ENCODE peak calls at places on chromosomes 5 and 9, in eight cellular contexts. J, R, A, E, L, U, W and Y are unnamed samples.

GRCh38 chr5:759111-759741 is 25.3 kb downstream of the ZDHHC11B start:
- DNase-seq in W (no peak), U (peak; percentile 68), L (no peak), E (peak; percentile 15), R (peak; percentile 45), J (peak; percentile 57), A (no peak), Y (peak; percentile 32)

GRCh38 chr5:124918618-124919017 is 172.2 kb upstream of the ZNF608 start:
- DNase-seq in U (no peak), J (no peak), E (no peak), L (no peak), R (no peak), W (no peak), A (no peak), Y (no peak)

GRCh38 chr9:113541019-113541900 is 77.7 kb downstream of the RGS3 start:
- DNase-seq in A (no peak), R (peak; percentile 80), W (no peak), L (peak; percentile 54), E (peak; percentile 50), J (peak; percentile 24), U (peak; percentile 46), Y (peak; percentile 32)

GRCh38 chr9:16344343-16344742 is 526.1 kb downstream of the BNC2 start:
- DNase-seq in W (peak; percentile 52), J (peak; percentile 56), U (no peak), E (peak; percentile 93), A (peak; percentile 69), L (no peak), R (no peak), Y (peak; percentile 95)

GRCh38 chr5:126098330-126099017 is 324.7 kb upstream of the GRAMD2B start:
- DNase-seq in R (no peak), L (no peak), A (no peak), U (no peak), E (peak; percentile 13), W (no peak), J (no peak), Y (peak; percentile 48)

GRCh38 chr5:175729829-175730277 is 72.0 kb downstream of the HRH2 start:
- DNase-seq in R (peak; percentile 98), U (peak; percentile 91), W (peak; percentile 37), A (peak; percentile 67), E (peak; percentile 82), J (peak; percentile 91), L (peak; percentile 90), Y (peak; percentile 92)

GRCh38 chr5:97009212-97009898 is 73.5 kb downstream of the LNPEP start:
- DNase-seq in J (no peak), W (no peak), U (no peak), A (no peak), E (no peak), R (no peak), L (no peak), Y (peak; percentile 51)

GRCh38 chr5:75510417-75510835 is 1.0 kb downstream of the CERT1 start:
- DNase-seq in J (peak; percentile 25), L (no peak), A (no peak), E (peak; percentile 47), W (no peak), U (no peak), R (no peak), Y (peak; percentile 55)

GRCh38 chr5:54247226-54247625 is 63.1 kb downstream of the ARL15 start:
- DNase-seq in E (no peak), J (no peak), R (no peak), L (no peak), W (no peak), A (no peak), U (no peak), Y (no peak)

GRCh38 chr5:174384509-174384947 is 339.0 kb downstream of the NSG2 start:
- DNase-seq in L (no peak), W (no peak), A (no peak), J (no peak), U (no peak), E (peak; percentile 68), R (no peak), Y (peak; percentile 86)

GRCh38 chr5:42799668-42800114 is 12.0 kb downstream of the SELENOP start:
- DNase-seq in U (no peak), W (no peak), J (no peak), E (no peak), A (no peak), R (no peak), L (no peak), Y (no peak)

GRCh38 chr9:84697042-84697441 is 27.5 kb downstream of the NTRK2 start:
- DNase-seq in A (no peak), R (no peak), U (no peak), J (no peak), E (no peak), W (no peak), L (no peak), Y (no peak)

GRCh38 chr5:73387630-73388370 is 60.8 kb downstream of the FOXD1 start:
- DNase-seq in U (no peak), J (no peak), A (no peak), R (no peak), L (no peak), W (no peak), E (no peak), Y (peak; percentile 46)

GRCh38 chr5:144131256-144131655 is 39.2 kb downstream of the YIPF5 start:
- DNase-seq in L (no peak), R (no peak), W (no peak), U (no peak), J (no peak), A (no peak), E (no peak), Y (no peak)

GRCh38 chr9:36906492-36906891 is 127.6 kb downstream of the PAX5 start:
- DNase-seq in A (no peak), L (no peak), R (no peak), U (no peak), W (no peak), J (no peak), E (no peak), Y (no peak)

GRCh38 chr5:76851713-76852369 is 2.0 kb downstream of the S100Z start:
- DNase-seq in R (no peak), A (no peak), W (no peak), L (no peak), U (no peak), J (no peak), E (no peak), Y (peak; percentile 38)

GRCh38 chr5:76854644-76855043 is 4.8 kb downstream of the S100Z start:
- DNase-seq in W (no peak), A (no peak), J (no peak), E (no peak), U (no peak), R (peak; percentile 35), L (no peak), Y (no peak)

GRCh38 chr5:76852716-76853115 is 2.9 kb downstream of the S100Z start:
- DNase-seq in L (no peak), R (no peak), A (no peak), W (no peak), E (no peak), J (no peak), U (no peak), Y (no peak)

GRCh38 chr5:76849767-76850291 is at the start of gene S100Z:
- DNase-seq in A (no peak), W (no peak), R (no peak), J (no peak), L (no peak), E (no peak), U (no peak), Y (no peak)

GRCh38 chr5:76850543-76851140 is 828 bp downstream of the S100Z start:
- DNase-seq in L (no peak), A (no peak), W (no peak), U (no peak), J (no peak), E (no peak), R (no peak), Y (no peak)
- H3K4me3 ChIP-seq in L (no peak overlapping the region), A (no peak overlapping the region), W (no peak overlapping the region), U (no peak overlapping the region), J (no peak overlapping the region), E (no peak overlapping the region), R (no peak overlapping the region), Y (no peak overlapping the region)

GRCh38 chr5:113490317-113490716 is 2.1 kb upstream of the MCC start:
- DNase-seq in A (no peak), J (no peak), E (no peak), W (no peak), R (no peak), U (no peak), L (no peak), Y (no peak)

GRCh38 chr5:113487411-113487778 is 858 bp downstream of the MCC start:
- DNase-seq in L (peak; percentile 15), E (peak; percentile 11), R (peak; percentile 43), U (no peak), J (peak; percentile 38), W (no peak), A (no peak), Y (peak; percentile 24)

GRCh38 chr5:113487779-113488644 is at the start of gene MCC:
- DNase-seq in A (peak; percentile 58), E (peak; percentile 94), J (peak; percentile 76), R (peak; percentile 89), L (peak; percentile 73), U (peak; percentile 93), W (peak; percentile 61), Y (peak; percentile 87)

GRCh38 chr5:113489299-113489698 is 1.0 kb upstream of the MCC start:
- DNase-seq in J (peak; percentile 97), R (no peak), E (peak; percentile 98), A (no peak), U (peak; percentile 90), W (peak; percentile 94), L (peak; percentile 89), Y (peak; percentile 99)

GRCh38 chr5:113488645-113489184 is 462 bp upstream of the MCC start:
- DNase-seq in L (peak; percentile 8), E (no peak), W (no peak), J (peak; percentile 12), U (no peak), A (no peak), R (no peak), Y (no peak)
- H3K4me3 ChIP-seq in L (peak overlapping the region; percentile 72), E (peak overlapping the region; percentile 86), W (peak overlapping the region; percentile 73), J (peak overlapping the region; percentile 87), U (peak overlapping the region; percentile 58), A (peak overlapping the region; percentile 54), R (peak overlapping the region; percentile 88), Y (peak overlapping the region; percentile 84)

GRCh38 chr5:168842571-168843205 is 263.5 kb upstream of the PANK3 start:
- DNase-seq in R (no peak), A (no peak), J (no peak), U (no peak), W (no peak), E (no peak), L (no peak), Y (no peak)

GRCh38 chr5:168843277-168843997 is 264.3 kb upstream of the PANK3 start:
- DNase-seq in E (peak; percentile 58), R (no peak), J (no peak), L (no peak), U (no peak), A (no peak), W (no peak), Y (peak; percentile 66)

GRCh38 chr5:168850683-168851082 is 271.5 kb upstream of the PANK3 start:
- DNase-seq in J (no peak), A (no peak), E (no peak), L (no peak), R (no peak), W (no peak), U (no peak), Y (no peak)

GRCh38 chr5:168843998-168844374 is 264.8 kb upstream of the PANK3 start:
- DNase-seq in E (no peak), U (no peak), W (no peak), L (no peak), R (no peak), J (no peak), A (no peak), Y (no peak)

GRCh38 chr5:168844566-168845296 is 265.6 kb upstream of the PANK3 start:
- DNase-seq in U (no peak), E (no peak), W (no peak), A (no peak), L (no peak), R (no peak), J (no peak), Y (no peak)
- H3K4me3 ChIP-seq in U (no peak overlapping the region), E (no peak overlapping the region), W (no peak overlapping the region), A (no peak overlapping the region), L (no peak overlapping the region), R (no peak overlapping the region), J (no peak overlapping the region), Y (no peak overlapping the region)

GRCh38 chr5:177399903-177400868 is at the start of gene PFN3:
- DNase-seq in R (peak; percentile 90), E (peak; percentile 8), J (no peak), U (no peak), W (no peak), L (no peak), A (no peak), Y (peak; percentile 18)
- H3K4me3 ChIP-seq in R (peak within 1 kb of the TSS; percentile 49), E (no peak within 1 kb of the TSS), J (no peak within 1 kb of the TSS), U (no peak within 1 kb of the TSS), W (no peak within 1 kb of the TSS), L (no peak within 1 kb of the TSS), A (no peak within 1 kb of the TSS), Y (no peak within 1 kb of the TSS)